ENCODE peak calls at places on chromosome 22, in six cellular contexts. One of them, this sample, is unnamed.

GRCh38 chr22:39896313-39896996 is 2.9 kb upstream of the ENTHD1 start:
- DNase-seq in HCT116: no peak
- DNase-seq in activated B cell treated with CpG ODN at 0.5 μM for 24 hours: no peak
- DNase-seq in AG09309: no peak
- DNase-seq in coronary artery: no peak
- DNase-seq in cardiac fibroblast: no peak
- DNase-seq in this sample: no peak

GRCh38 chr22:18122254-18122554 is 11.6 kb downstream of the TUBA8 start:
- DNase-seq in HCT116: no peak
- DNase-seq in activated B cell treated with CpG ODN at 0.5 μM for 24 hours: no peak
- DNase-seq in AG09309: no peak
- DNase-seq in coronary artery: no peak
- DNase-seq in cardiac fibroblast: no peak
- DNase-seq in this sample: no peak

GRCh38 chr22:50139843-50140415 is 30.6 kb upstream of the PANX2 start:
- DNase-seq in HCT116: no peak
- DNase-seq in activated B cell treated with CpG ODN at 0.5 μM for 24 hours: no peak
- DNase-seq in AG09309: no peak
- DNase-seq in coronary artery: peak
- DNase-seq in cardiac fibroblast: peak
- DNase-seq in this sample: no peak

GRCh38 chr22:41563051-41563711 is 2.4 kb downstream of the CSDC2 start:
- DNase-seq in HCT116: no peak
- DNase-seq in activated B cell treated with CpG ODN at 0.5 μM for 24 hours: no peak
- DNase-seq in AG09309: no peak
- DNase-seq in coronary artery: peak
- DNase-seq in cardiac fibroblast: peak
- DNase-seq in this sample: no peak

GRCh38 chr22:37431811-37432707 is 4.8 kb upstream of the ELFN2 start:
- DNase-seq in HCT116: peak
- DNase-seq in activated B cell treated with CpG ODN at 0.5 μM for 24 hours: no peak
- DNase-seq in AG09309: peak
- DNase-seq in coronary artery: no peak
- DNase-seq in cardiac fibroblast: peak
- DNase-seq in this sample: no peak

GRCh38 chr22:44182591-44183588 is 2.2 kb downstream of the PARVG start:
- DNase-seq in HCT116: no peak
- DNase-seq in activated B cell treated with CpG ODN at 0.5 μM for 24 hours: no peak
- DNase-seq in AG09309: no peak
- DNase-seq in coronary artery: no peak
- DNase-seq in cardiac fibroblast: no peak
- DNase-seq in this sample: no peak

GRCh38 chr22:38572065-38572464 is 2.1 kb upstream of the DMC1 start:
- DNase-seq in HCT116: peak
- DNase-seq in activated B cell treated with CpG ODN at 0.5 μM for 24 hours: no peak
- DNase-seq in AG09309: no peak
- DNase-seq in coronary artery: no peak
- DNase-seq in cardiac fibroblast: peak
- DNase-seq in this sample: no peak

GRCh38 chr22:27794244-27794643 is 7.3 kb downstream of the MN1 start:
- DNase-seq in HCT116: no peak
- DNase-seq in activated B cell treated with CpG ODN at 0.5 μM for 24 hours: no peak
- DNase-seq in AG09309: no peak
- DNase-seq in coronary artery: no peak
- DNase-seq in cardiac fibroblast: no peak
- DNase-seq in this sample: no peak

GRCh38 chr22:38230108-38230825 is 28.5 kb downstream of the MAFF start:
- DNase-seq in HCT116: no peak
- DNase-seq in activated B cell treated with CpG ODN at 0.5 μM for 24 hours: no peak
- DNase-seq in AG09309: no peak
- DNase-seq in coronary artery: no peak
- DNase-seq in cardiac fibroblast: peak
- DNase-seq in this sample: no peak

GRCh38 chr22:38193580-38193979 is 8.2 kb upstream of the MAFF start:
- DNase-seq in HCT116: no peak
- DNase-seq in activated B cell treated with CpG ODN at 0.5 μM for 24 hours: no peak
- DNase-seq in AG09309: no peak
- DNase-seq in coronary artery: no peak
- DNase-seq in cardiac fibroblast: no peak
- DNase-seq in this sample: no peak

GRCh38 chr22:41526802-41527799 is 17.2 kb downstream of the POLR3H start:
- DNase-seq in HCT116: no peak
- DNase-seq in activated B cell treated with CpG ODN at 0.5 μM for 24 hours: peak
- DNase-seq in AG09309: no peak
- DNase-seq in coronary artery: no peak
- DNase-seq in cardiac fibroblast: peak
- DNase-seq in this sample: no peak

GRCh38 chr22:48205790-48206189 is 1443.3 kb downstream of the TBC1D22A start:
- DNase-seq in HCT116: no peak
- DNase-seq in activated B cell treated with CpG ODN at 0.5 μM for 24 hours: no peak
- DNase-seq in AG09309: no peak
- DNase-seq in coronary artery: peak
- DNase-seq in cardiac fibroblast: no peak
- DNase-seq in this sample: no peak

GRCh38 chr22:50327711-50328019 is 853 bp upstream of the DENND6B start:
- DNase-seq in HCT116: no peak
- DNase-seq in activated B cell treated with CpG ODN at 0.5 μM for 24 hours: no peak
- DNase-seq in AG09309: no peak
- DNase-seq in coronary artery: no peak
- DNase-seq in cardiac fibroblast: no peak
- DNase-seq in this sample: no peak

GRCh38 chr22:23282089-23282501 is 101.8 kb downstream of the BCR start:
- DNase-seq in HCT116: peak
- DNase-seq in activated B cell treated with CpG ODN at 0.5 μM for 24 hours: no peak
- DNase-seq in AG09309: peak
- DNase-seq in coronary artery: peak
- DNase-seq in cardiac fibroblast: peak
- DNase-seq in this sample: no peak

GRCh38 chr22:17824452-17824851 is 50.2 kb upstream of the BID start:
- DNase-seq in HCT116: no peak
- DNase-seq in activated B cell treated with CpG ODN at 0.5 μM for 24 hours: no peak
- DNase-seq in AG09309: no peak
- DNase-seq in coronary artery: no peak
- DNase-seq in cardiac fibroblast: no peak
- DNase-seq in this sample: no peak

GRCh38 chr22:47601666-47602065 is 839.2 kb downstream of the TBC1D22A start:
- DNase-seq in HCT116: no peak
- DNase-seq in activated B cell treated with CpG ODN at 0.5 μM for 24 hours: no peak
- DNase-seq in AG09309: no peak
- DNase-seq in coronary artery: no peak
- DNase-seq in cardiac fibroblast: no peak
- DNase-seq in this sample: no peak

GRCh38 chr22:45162531-45162930 is 1.2 kb upstream of the NUP50 start:
- DNase-seq in HCT116: no peak
- DNase-seq in activated B cell treated with CpG ODN at 0.5 μM for 24 hours: no peak
- DNase-seq in AG09309: no peak
- DNase-seq in coronary artery: no peak
- DNase-seq in cardiac fibroblast: no peak
- DNase-seq in this sample: no peak

GRCh38 chr22:49672013-49672516 is 155.6 kb downstream of the BRD1 start:
- DNase-seq in HCT116: no peak
- DNase-seq in activated B cell treated with CpG ODN at 0.5 μM for 24 hours: no peak
- DNase-seq in AG09309: no peak
- DNase-seq in coronary artery: peak
- DNase-seq in cardiac fibroblast: no peak
- DNase-seq in this sample: no peak

GRCh38 chr22:32411388-32411787 is 659 bp downstream of the RTCB start:
- DNase-seq in HCT116: no peak
- DNase-seq in activated B cell treated with CpG ODN at 0.5 μM for 24 hours: no peak
- DNase-seq in AG09309: no peak
- DNase-seq in coronary artery: no peak
- DNase-seq in cardiac fibroblast: peak
- DNase-seq in this sample: no peak

GRCh38 chr22:32849501-32849900 is 48.0 kb downstream of the TIMP3 start:
- DNase-seq in HCT116: no peak
- DNase-seq in activated B cell treated with CpG ODN at 0.5 μM for 24 hours: no peak
- DNase-seq in AG09309: no peak
- DNase-seq in coronary artery: no peak
- DNase-seq in cardiac fibroblast: no peak
- DNase-seq in this sample: no peak

GRCh38 chr22:38657248-38657909 is 941 bp downstream of the CBY1 start:
- DNase-seq in HCT116: no peak
- DNase-seq in activated B cell treated with CpG ODN at 0.5 μM for 24 hours: peak
- DNase-seq in AG09309: no peak
- DNase-seq in coronary artery: no peak
- DNase-seq in cardiac fibroblast: peak
- DNase-seq in this sample: no peak

GRCh38 chr22:43783777-43784176 is 28.3 kb downstream of the EFCAB6 start:
- DNase-seq in HCT116: peak
- DNase-seq in activated B cell treated with CpG ODN at 0.5 μM for 24 hours: no peak
- DNase-seq in AG09309: no peak
- DNase-seq in coronary artery: no peak
- DNase-seq in cardiac fibroblast: no peak
- DNase-seq in this sample: no peak

GRCh38 chr22:41561335-41561734 is 525 bp downstream of the CSDC2 start:
- DNase-seq in HCT116: no peak
- DNase-seq in activated B cell treated with CpG ODN at 0.5 μM for 24 hours: no peak
- DNase-seq in AG09309: no peak
- DNase-seq in coronary artery: no peak
- DNase-seq in cardiac fibroblast: no peak
- DNase-seq in this sample: no peak

GRCh38 chr22:22745225-22746060 is 101.0 kb downstream of the GGTLC2 start:
- DNase-seq in HCT116: no peak
- DNase-seq in activated B cell treated with CpG ODN at 0.5 μM for 24 hours: peak
- DNase-seq in AG09309: no peak
- DNase-seq in coronary artery: no peak
- DNase-seq in cardiac fibroblast: peak
- DNase-seq in this sample: peak

DNA sequence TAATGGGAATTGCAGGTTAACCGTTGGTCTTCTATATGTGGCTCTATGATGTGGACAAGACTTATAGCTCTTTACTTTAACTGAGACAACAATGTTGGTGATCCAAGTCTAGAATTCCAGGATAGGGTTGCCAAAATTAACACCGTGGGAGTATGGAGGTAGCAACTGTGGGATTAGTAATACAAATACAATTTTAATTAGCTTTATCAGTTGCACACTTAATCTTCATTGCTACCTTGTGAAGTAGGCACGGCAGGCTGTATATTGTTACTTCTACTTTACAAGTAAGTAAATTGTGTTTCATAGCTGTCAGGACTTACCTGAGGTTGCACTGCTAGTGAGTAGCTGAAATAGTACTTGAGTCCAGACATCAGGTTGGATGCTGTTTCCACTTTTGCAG is 21.0 kb downstream of the MTMR3 start:
- DNase-seq in HCT116: no peak
- DNase-seq in activated B cell treated with CpG ODN at 0.5 μM for 24 hours: no peak
- DNase-seq in AG09309: no peak
- DNase-seq in coronary artery: no peak
- DNase-seq in cardiac fibroblast: no peak
- DNase-seq in this sample: no peak
- TF ChIP-seq CTCF in HCT116: no peak
- TF ChIP-seq CTCF in activated B cell treated with CpG ODN at 0.5 μM for 24 hours: no peak
- TF ChIP-seq CTCF in AG09309: no peak
- TF ChIP-seq CTCF in coronary artery: no peak
- TF ChIP-seq CTCF in cardiac fibroblast: no peak
- TF ChIP-seq CTCF in this sample: no peak

DNA sequence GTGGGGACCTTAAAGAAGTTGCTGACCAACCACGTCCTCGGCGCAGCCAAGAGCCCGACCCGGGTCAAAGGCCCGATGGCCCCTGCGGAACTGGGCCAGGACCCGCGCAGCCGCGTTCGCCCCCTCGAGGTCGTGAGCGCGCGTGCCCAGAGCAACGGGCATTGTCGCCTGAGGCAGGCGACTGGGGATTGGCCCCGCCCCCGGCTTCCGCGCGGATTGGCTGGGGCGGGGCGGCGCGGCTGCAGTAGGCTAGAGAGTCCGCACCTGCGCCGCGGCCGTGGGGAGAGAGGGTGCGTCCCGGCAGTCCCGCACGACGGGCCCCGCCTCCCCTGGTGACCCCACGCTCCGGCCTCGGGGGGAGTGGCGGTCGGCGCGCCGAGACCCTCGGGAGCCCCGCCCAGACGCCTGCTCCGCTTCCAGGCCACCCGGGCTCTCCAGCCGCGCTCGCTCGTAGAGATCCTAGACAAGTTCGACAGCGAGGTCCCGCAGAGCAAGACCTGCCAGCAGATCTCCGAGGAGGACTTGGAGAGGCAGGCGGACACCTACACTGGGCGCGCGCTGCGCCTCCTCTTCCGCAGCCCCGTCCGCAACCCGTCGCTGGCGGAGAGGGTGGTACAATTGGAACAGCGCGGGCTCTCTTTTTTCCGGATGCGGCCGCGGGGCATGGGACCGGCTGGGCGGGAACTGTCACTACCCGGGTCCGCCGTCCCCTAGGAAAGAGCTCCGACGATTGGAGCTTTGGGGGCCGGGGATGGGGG is 8.3 kb upstream of the PPIL2 start:
- DNase-seq in HCT116: peak
- DNase-seq in activated B cell treated with CpG ODN at 0.5 μM for 24 hours: peak
- DNase-seq in AG09309: no peak
- DNase-seq in coronary artery: no peak
- DNase-seq in cardiac fibroblast: peak
- DNase-seq in this sample: peak
- TF ChIP-seq CTCF in HCT116: peak
- TF ChIP-seq CTCF in activated B cell treated with CpG ODN at 0.5 μM for 24 hours: no peak
- TF ChIP-seq CTCF in AG09309: no peak
- TF ChIP-seq CTCF in coronary artery: no peak
- TF ChIP-seq CTCF in cardiac fibroblast: no peak
- TF ChIP-seq CTCF in this sample: peak

GRCh38 chr22:35421121-35421520 is 21.2 kb downstream of the MCM5 start:
- DNase-seq in HCT116: no peak
- DNase-seq in activated B cell treated with CpG ODN at 0.5 μM for 24 hours: no peak
- DNase-seq in AG09309: no peak
- DNase-seq in coronary artery: no peak
- DNase-seq in cardiac fibroblast: no peak
- DNase-seq in this sample: no peak
- TF ChIP-seq CTCF in HCT116: no peak
- TF ChIP-seq CTCF in activated B cell treated with CpG ODN at 0.5 μM for 24 hours: no peak
- TF ChIP-seq CTCF in AG09309: no peak
- TF ChIP-seq CTCF in coronary artery: no peak
- TF ChIP-seq CTCF in cardiac fibroblast: no peak
- TF ChIP-seq CTCF in this sample: no peak

GRCh38 chr22:26210390-26210789 is 41.1 kb downstream of the SEZ6L start:
- DNase-seq in HCT116: no peak
- DNase-seq in activated B cell treated with CpG ODN at 0.5 μM for 24 hours: no peak
- DNase-seq in AG09309: no peak
- DNase-seq in coronary artery: no peak
- DNase-seq in cardiac fibroblast: no peak
- DNase-seq in this sample: no peak

GRCh38 chr22:26214466-26214865 is 45.2 kb downstream of the SEZ6L start:
- DNase-seq in HCT116: no peak
- DNase-seq in activated B cell treated with CpG ODN at 0.5 μM for 24 hours: no peak
- DNase-seq in AG09309: no peak
- DNase-seq in coronary artery: peak
- DNase-seq in cardiac fibroblast: no peak
- DNase-seq in this sample: no peak

GRCh38 chr22:26213826-26214225 is 44.6 kb downstream of the SEZ6L start:
- DNase-seq in HCT116: no peak
- DNase-seq in activated B cell treated with CpG ODN at 0.5 μM for 24 hours: no peak
- DNase-seq in AG09309: no peak
- DNase-seq in coronary artery: peak
- DNase-seq in cardiac fibroblast: no peak
- DNase-seq in this sample: no peak

GRCh38 chr22:26215766-26216165 is 46.5 kb downstream of the SEZ6L start:
- DNase-seq in HCT116: no peak
- DNase-seq in activated B cell treated with CpG ODN at 0.5 μM for 24 hours: no peak
- DNase-seq in AG09309: no peak
- DNase-seq in coronary artery: no peak
- DNase-seq in cardiac fibroblast: no peak
- DNase-seq in this sample: no peak
- TF ChIP-seq CTCF in HCT116: no peak
- TF ChIP-seq CTCF in activated B cell treated with CpG ODN at 0.5 μM for 24 hours: no peak
- TF ChIP-seq CTCF in AG09309: no peak
- TF ChIP-seq CTCF in coronary artery: no peak
- TF ChIP-seq CTCF in cardiac fibroblast: no peak
- TF ChIP-seq CTCF in this sample: no peak

This sample was measured in progenitor cell of endocrine pancreas.